ENCODE peak calls at places on chromosomes 12 and 14, in seven cellular contexts. Q is NCI-H345, B is NCI-H226, F is B cell, L is T-cell, J is dermis blood vessel endothelial cell, O is left cardiac atrium. H is an unnamed sample.
A peak's percentile ranks its signal among the peaks of the same experiment; 100 is the strongest.

GRCh38 chr12:128830505-128830893 is 6.7 kb upstream of the SLC15A4 start:
- DNase-seq in Q (no peak), B (no peak), F (peak; percentile 55), L (no peak), J (no peak), O (no peak), H (peak; percentile 29)

GRCh38 chr14:61065671-61066070 is 84.6 kb downstream of the SLC38A6 start:
- DNase-seq in Q (peak; percentile 64), B (no peak), F (no peak), L (no peak), J (no peak), O (no peak), H (no peak)

GRCh38 chr12:62517887-62518286 is 51.3 kb downstream of the MON2 start:
- DNase-seq in Q (no peak), B (no peak), F (no peak), L (no peak), J (no peak), O (no peak), H (no peak)

GRCh38 chr12:14396071-14396470 is 30.6 kb downstream of the ATF7IP start:
- DNase-seq in Q (no peak), B (no peak), F (no peak), L (no peak), J (no peak), O (no peak), H (no peak)

GRCh38 chr12:117875652-117876491 is 92.9 kb downstream of the KSR2 start:
- DNase-seq in Q (no peak), B (no peak), F (no peak), L (peak; percentile 35), J (peak; percentile 70), O (no peak), H (peak; percentile 93)

GRCh38 chr12:14275886-14276285 is 89.6 kb upstream of the ATF7IP start:
- DNase-seq in Q (no peak), B (no peak), F (no peak), L (no peak), J (no peak), O (no peak), H (no peak)

GRCh38 chr12:131672311-131672940 is 38.5 kb upstream of the SFSWAP start:
- DNase-seq in Q (no peak), B (no peak), F (no peak), L (no peak), J (no peak), O (no peak), H (peak; percentile 45)

GRCh38 chr12:1517007-1517406 is 77.4 kb downstream of the FBXL14 start:
- DNase-seq in Q (no peak), B (peak; percentile 72), F (no peak), L (no peak), J (no peak), O (no peak), H (peak; percentile 67)

GRCh38 chr12:88720231-88720630 is 140.0 kb upstream of the KITLG start:
- DNase-seq in Q (no peak), B (no peak), F (no peak), L (no peak), J (no peak), O (no peak), H (no peak)

GRCh38 chr14:94447986-94448808 is 4.4 kb downstream of the SERPINA11 start:
- DNase-seq in Q (no peak), B (no peak), F (no peak), L (no peak), J (no peak), O (no peak), H (no peak)

GRCh38 chr14:54366726-54367707 is 29.8 kb upstream of the CDKN3 start:
- DNase-seq in Q (peak; percentile 23), B (peak; percentile 56), F (peak; percentile 43), L (peak; percentile 15), J (peak; percentile 87), O (no peak), H (peak; percentile 84)

GRCh38 chr14:89912667-89913211 is 41.8 kb downstream of the EFCAB11 start:
- DNase-seq in Q (no peak), B (peak; percentile 88), F (no peak), L (no peak), J (peak; percentile 85), O (no peak), H (no peak)

GRCh38 chr12:111359914-111360276 is 9.0 kb downstream of the PHETA1 start:
- DNase-seq in Q (no peak), B (no peak), F (no peak), L (no peak), J (no peak), O (no peak), H (no peak)

GRCh38 chr14:37142835-37143499 is 29.4 kb downstream of the SLC25A21 start:
- DNase-seq in Q (no peak), B (no peak), F (no peak), L (no peak), J (peak; percentile 25), O (no peak), H (peak; percentile 83)

GRCh38 chr12:107912421-107913004 is 138.0 kb downstream of the ASCL4 start:
- DNase-seq in Q (peak; percentile 3), B (peak; percentile 6), F (no peak), L (peak; percentile 43), J (peak; percentile 51), O (peak; percentile 47), H (peak; percentile 86)

GRCh38 chr12:91216871-91217270 is 34.3 kb upstream of the DCN start:
- DNase-seq in Q (no peak), B (no peak), F (no peak), L (no peak), J (no peak), O (no peak), H (no peak)

GRCh38 chr12:89971880-89972279 is 263.2 kb upstream of the ATP2B1 start:
- DNase-seq in Q (no peak), B (peak; percentile 84), F (no peak), L (no peak), J (peak; percentile 49), O (peak; percentile 26), H (peak; percentile 81)

GRCh38 chr14:100435459-100435858 is 112.3 kb downstream of the SLC25A47 start:
- DNase-seq in Q (no peak), B (no peak), F (no peak), L (no peak), J (no peak), O (no peak), H (no peak)

GRCh38 chr12:112961074-112961473 is 17.2 kb upstream of the OAS2 start:
- DNase-seq in Q (no peak), B (no peak), F (no peak), L (no peak), J (no peak), O (no peak), H (peak; percentile 36)

GRCh38 chr14:36254020-36254614 is 66.3 kb downstream of the MBIP start:
- DNase-seq in Q (no peak), B (peak; percentile 3), F (no peak), L (no peak), J (no peak), O (no peak), H (peak; percentile 61)

GRCh38 chr12:13203028-13203922 is 6.7 kb downstream of the EMP1 start:
- DNase-seq in Q (no peak), B (peak; percentile 26), F (no peak), L (no peak), J (peak; percentile 68), O (peak; percentile 63), H (peak; percentile 80)

GRCh38 chr14:96917442-96917963 is 120.3 kb downstream of the VRK1 start:
- DNase-seq in Q (no peak), B (no peak), F (no peak), L (no peak), J (no peak), O (no peak), H (no peak)

GRCh38 chr12:82650627-82651337 is 35.9 kb upstream of the TMTC2 start:
- DNase-seq in Q (peak; percentile 15), B (peak; percentile 98), F (no peak), L (no peak), J (peak; percentile 49), O (peak; percentile 66), H (peak; percentile 85)

GRCh38 chr14:88209273-88209672 is 113.8 kb downstream of the KCNK10 start:
- DNase-seq in Q (no peak), B (no peak), F (peak; percentile 78), L (no peak), J (no peak), O (no peak), H (no peak)

GRCh38 chr12:54159140-54159539 is 29.6 kb downstream of the SMUG1 start:
- DNase-seq in Q (no peak), B (peak; percentile 49), F (no peak), L (no peak), J (no peak), O (no peak), H (peak; percentile 94)

GRCh38 chr14:61547186-61548121 is 147.9 kb upstream of the HIF1A start:
- DNase-seq in Q (no peak), B (peak; percentile 70), F (no peak), L (no peak), J (no peak), O (no peak), H (peak; percentile 88)

GRCh38 chr12:57003395-57003794 is 3.0 kb downstream of the ZBTB39 start:
- DNase-seq in Q (no peak), B (no peak), F (no peak), L (no peak), J (no peak), O (no peak), H (no peak)

GRCh38 chr14:64279719-64280668 is 14.2 kb downstream of the ESR2 start:
- DNase-seq in Q (no peak), B (peak; percentile 59), F (no peak), L (no peak), J (peak; percentile 89), O (no peak), H (no peak)

GRCh38 chr12:8452976-8453616 is 2.7 kb upstream of the CLEC6A start:
- DNase-seq in Q (no peak), B (no peak), F (no peak), L (no peak), J (no peak), O (no peak), H (no peak)

GRCh38 chr12:6065872-6066217 is 58.6 kb downstream of the VWF start:
- DNase-seq in Q (no peak), B (peak; percentile 22), F (no peak), L (no peak), J (no peak), O (no peak), H (no peak)

GRCh38 chr14:80787876-80788275 is 153.7 kb downstream of the CEP128 start:
- DNase-seq in Q (no peak), B (no peak), F (no peak), L (no peak), J (no peak), O (no peak), H (peak; percentile 65)

GRCh38 chr12:90153827-90154226 is 445.2 kb upstream of the ATP2B1 start:
- DNase-seq in Q (no peak), B (no peak), F (no peak), L (no peak), J (no peak), O (no peak), H (no peak)

GRCh38 chr12:100584261-100584660 is 10.8 kb downstream of the GAS2L3 start:
- DNase-seq in Q (no peak), B (no peak), F (no peak), L (no peak), J (peak; percentile 85), O (no peak), H (no peak)

GRCh38 chr12:66740257-66740656 is 61.4 kb upstream of the GRIP1 start:
- DNase-seq in Q (peak; percentile 32), B (peak; percentile 43), F (no peak), L (no peak), J (no peak), O (no peak), H (no peak)

GRCh38 chr12:57803317-57803893 is 15.1 kb downstream of the AVIL start:
- DNase-seq in Q (peak; percentile 13), B (peak; percentile 48), F (no peak), L (peak; percentile 23), J (peak; percentile 72), O (peak; percentile 45), H (peak; percentile 79)

GRCh38 chr12:39332661-39333175 is 110.2 kb downstream of the KIF21A start:
- DNase-seq in Q (no peak), B (no peak), F (no peak), L (no peak), J (no peak), O (no peak), H (no peak)

GRCh38 chr14:102481791-102482238 is 27.8 kb downstream of the ANKRD9 start:
- DNase-seq in Q (no peak), B (no peak), F (no peak), L (no peak), J (peak; percentile 37), O (no peak), H (peak; percentile 82)

GRCh38 chr14:64974563-64974962 is 2.4 kb upstream of the RAB15 start:
- DNase-seq in Q (no peak), B (no peak), F (no peak), L (no peak), J (no peak), O (no peak), H (no peak)

H was measured in islet precursor cell.